ENCODE peak calls at places on chromosomes 16 and 17, in five cellular contexts. One of them, this sample, is unnamed.

GRCh38 chr16:87784812-87785211 is 19.0 kb upstream of the KLHDC4 start:
- DNase-seq in activated T-helper 1 cell treated with anti-CD3 and anti-CD28 coated beads, Interleukin-2, amount 50 U/mL, for 16 hours: no peak
- DNase-seq in GM03348: peak; percentile 51
- DNase-seq in activated CD8-positive, alpha-beta T cell treated with anti-CD3 and anti-CD28 coated beads for 36 hours: no peak
- DNase-seq in activated CD4-positive, alpha-beta T cell treated with anti-CD3 and anti-CD28 coated beads for 36 hours: no peak
- DNase-seq in this sample: no peak

GRCh38 chr17:48728232-48729231 is at the start of gene HOXB13:
- DNase-seq in activated T-helper 1 cell treated with anti-CD3 and anti-CD28 coated beads, Interleukin-2, amount 50 U/mL, for 16 hours: no peak
- DNase-seq in GM03348: peak; percentile 86
- DNase-seq in activated CD8-positive, alpha-beta T cell treated with anti-CD3 and anti-CD28 coated beads for 36 hours: peak; percentile 67
- DNase-seq in activated CD4-positive, alpha-beta T cell treated with anti-CD3 and anti-CD28 coated beads for 36 hours: peak; percentile 70
- DNase-seq in this sample: no peak

GRCh38 chr17:34527908-34528470 is 51.4 kb upstream of the TMEM132E start:
- DNase-seq in activated T-helper 1 cell treated with anti-CD3 and anti-CD28 coated beads, Interleukin-2, amount 50 U/mL, for 16 hours: no peak
- DNase-seq in GM03348: no peak
- DNase-seq in activated CD8-positive, alpha-beta T cell treated with anti-CD3 and anti-CD28 coated beads for 36 hours: peak; percentile 6
- DNase-seq in activated CD4-positive, alpha-beta T cell treated with anti-CD3 and anti-CD28 coated beads for 36 hours: peak; percentile 9
- DNase-seq in this sample: no peak

GRCh38 chr17:309361-309888 is 43.2 kb downstream of the RPH3AL start:
- DNase-seq in activated T-helper 1 cell treated with anti-CD3 and anti-CD28 coated beads, Interleukin-2, amount 50 U/mL, for 16 hours: no peak
- DNase-seq in GM03348: no peak
- DNase-seq in activated CD8-positive, alpha-beta T cell treated with anti-CD3 and anti-CD28 coated beads for 36 hours: peak; percentile 19
- DNase-seq in activated CD4-positive, alpha-beta T cell treated with anti-CD3 and anti-CD28 coated beads for 36 hours: peak; percentile 18
- DNase-seq in this sample: no peak

GRCh38 chr16:3759736-3760135 is 42.4 kb upstream of the TRAP1 start:
- DNase-seq in activated T-helper 1 cell treated with anti-CD3 and anti-CD28 coated beads, Interleukin-2, amount 50 U/mL, for 16 hours: no peak
- DNase-seq in GM03348: no peak
- DNase-seq in activated CD8-positive, alpha-beta T cell treated with anti-CD3 and anti-CD28 coated beads for 36 hours: no peak
- DNase-seq in activated CD4-positive, alpha-beta T cell treated with anti-CD3 and anti-CD28 coated beads for 36 hours: no peak
- DNase-seq in this sample: no peak

GRCh38 chr16:30076276-30076791 is 540 bp downstream of the PPP4C start:
- DNase-seq in activated T-helper 1 cell treated with anti-CD3 and anti-CD28 coated beads, Interleukin-2, amount 50 U/mL, for 16 hours: no peak
- DNase-seq in GM03348: peak; percentile 47
- DNase-seq in activated CD8-positive, alpha-beta T cell treated with anti-CD3 and anti-CD28 coated beads for 36 hours: no peak
- DNase-seq in activated CD4-positive, alpha-beta T cell treated with anti-CD3 and anti-CD28 coated beads for 36 hours: no peak
- DNase-seq in this sample: no peak

GRCh38 chr17:79616801-79617200 is 6.0 kb upstream of the RBFOX3 start:
- DNase-seq in activated T-helper 1 cell treated with anti-CD3 and anti-CD28 coated beads, Interleukin-2, amount 50 U/mL, for 16 hours: no peak
- DNase-seq in GM03348: no peak
- DNase-seq in activated CD8-positive, alpha-beta T cell treated with anti-CD3 and anti-CD28 coated beads for 36 hours: no peak
- DNase-seq in activated CD4-positive, alpha-beta T cell treated with anti-CD3 and anti-CD28 coated beads for 36 hours: no peak
- DNase-seq in this sample: no peak

GRCh38 chr17:48510761-48511604 is 19.8 kb downstream of the HOXB1 start:
- DNase-seq in activated T-helper 1 cell treated with anti-CD3 and anti-CD28 coated beads, Interleukin-2, amount 50 U/mL, for 16 hours: no peak
- DNase-seq in GM03348: peak; percentile 66
- DNase-seq in activated CD8-positive, alpha-beta T cell treated with anti-CD3 and anti-CD28 coated beads for 36 hours: peak; percentile 48
- DNase-seq in activated CD4-positive, alpha-beta T cell treated with anti-CD3 and anti-CD28 coated beads for 36 hours: peak; percentile 59
- DNase-seq in this sample: peak; percentile 75

GRCh38 chr17:39054111-39054645 is 87.0 kb upstream of the FBXO47 start:
- DNase-seq in activated T-helper 1 cell treated with anti-CD3 and anti-CD28 coated beads, Interleukin-2, amount 50 U/mL, for 16 hours: no peak
- DNase-seq in GM03348: no peak
- DNase-seq in activated CD8-positive, alpha-beta T cell treated with anti-CD3 and anti-CD28 coated beads for 36 hours: no peak
- DNase-seq in activated CD4-positive, alpha-beta T cell treated with anti-CD3 and anti-CD28 coated beads for 36 hours: no peak
- DNase-seq in this sample: no peak

GRCh38 chr17:4177732-4178131 is 34.7 kb downstream of the CYB5D2 start:
- DNase-seq in activated T-helper 1 cell treated with anti-CD3 and anti-CD28 coated beads, Interleukin-2, amount 50 U/mL, for 16 hours: no peak
- DNase-seq in GM03348: no peak
- DNase-seq in activated CD8-positive, alpha-beta T cell treated with anti-CD3 and anti-CD28 coated beads for 36 hours: no peak
- DNase-seq in activated CD4-positive, alpha-beta T cell treated with anti-CD3 and anti-CD28 coated beads for 36 hours: peak; percentile 29
- DNase-seq in this sample: no peak

GRCh38 chr17:59890720-59891119 is 2.0 kb downstream of the TUBD1 start:
- DNase-seq in activated T-helper 1 cell treated with anti-CD3 and anti-CD28 coated beads, Interleukin-2, amount 50 U/mL, for 16 hours: no peak
- DNase-seq in GM03348: peak; percentile 15
- DNase-seq in activated CD8-positive, alpha-beta T cell treated with anti-CD3 and anti-CD28 coated beads for 36 hours: no peak
- DNase-seq in activated CD4-positive, alpha-beta T cell treated with anti-CD3 and anti-CD28 coated beads for 36 hours: peak; percentile 13
- DNase-seq in this sample: no peak

GRCh38 chr17:75472119-75472518 is 15.7 kb downstream of the TMEM94 start:
- DNase-seq in activated T-helper 1 cell treated with anti-CD3 and anti-CD28 coated beads, Interleukin-2, amount 50 U/mL, for 16 hours: no peak
- DNase-seq in GM03348: no peak
- DNase-seq in activated CD8-positive, alpha-beta T cell treated with anti-CD3 and anti-CD28 coated beads for 36 hours: no peak
- DNase-seq in activated CD4-positive, alpha-beta T cell treated with anti-CD3 and anti-CD28 coated beads for 36 hours: no peak
- DNase-seq in this sample: no peak

GRCh38 chr17:58246104-58246740 is 7.8 kb downstream of the LPO start:
- DNase-seq in activated T-helper 1 cell treated with anti-CD3 and anti-CD28 coated beads, Interleukin-2, amount 50 U/mL, for 16 hours: no peak
- DNase-seq in GM03348: no peak
- DNase-seq in activated CD8-positive, alpha-beta T cell treated with anti-CD3 and anti-CD28 coated beads for 36 hours: no peak
- DNase-seq in activated CD4-positive, alpha-beta T cell treated with anti-CD3 and anti-CD28 coated beads for 36 hours: no peak
- DNase-seq in this sample: no peak

GRCh38 chr16:84687715-84688114 is 12.1 kb upstream of the USP10 start:
- DNase-seq in activated T-helper 1 cell treated with anti-CD3 and anti-CD28 coated beads, Interleukin-2, amount 50 U/mL, for 16 hours: no peak
- DNase-seq in GM03348: peak; percentile 83
- DNase-seq in activated CD8-positive, alpha-beta T cell treated with anti-CD3 and anti-CD28 coated beads for 36 hours: peak; percentile 20
- DNase-seq in activated CD4-positive, alpha-beta T cell treated with anti-CD3 and anti-CD28 coated beads for 36 hours: peak; percentile 14
- DNase-seq in this sample: peak; percentile 87

GRCh38 chr17:28196637-28197036 is 122.4 kb upstream of the TMEM97 start:
- DNase-seq in activated T-helper 1 cell treated with anti-CD3 and anti-CD28 coated beads, Interleukin-2, amount 50 U/mL, for 16 hours: no peak
- DNase-seq in GM03348: no peak
- DNase-seq in activated CD8-positive, alpha-beta T cell treated with anti-CD3 and anti-CD28 coated beads for 36 hours: no peak
- DNase-seq in activated CD4-positive, alpha-beta T cell treated with anti-CD3 and anti-CD28 coated beads for 36 hours: no peak
- DNase-seq in this sample: no peak

GRCh38 chr17:31404028-31404949 is 12.8 kb downstream of the RAB11FIP4 start:
- DNase-seq in activated T-helper 1 cell treated with anti-CD3 and anti-CD28 coated beads, Interleukin-2, amount 50 U/mL, for 16 hours: no peak
- DNase-seq in GM03348: no peak
- DNase-seq in activated CD8-positive, alpha-beta T cell treated with anti-CD3 and anti-CD28 coated beads for 36 hours: no peak
- DNase-seq in activated CD4-positive, alpha-beta T cell treated with anti-CD3 and anti-CD28 coated beads for 36 hours: no peak
- DNase-seq in this sample: no peak

GRCh38 chr16:14509055-14509454 is 121.0 kb downstream of the PARN start:
- DNase-seq in activated T-helper 1 cell treated with anti-CD3 and anti-CD28 coated beads, Interleukin-2, amount 50 U/mL, for 16 hours: no peak
- DNase-seq in GM03348: peak; percentile 44
- DNase-seq in activated CD8-positive, alpha-beta T cell treated with anti-CD3 and anti-CD28 coated beads for 36 hours: no peak
- DNase-seq in activated CD4-positive, alpha-beta T cell treated with anti-CD3 and anti-CD28 coated beads for 36 hours: no peak
- DNase-seq in this sample: no peak

GRCh38 chr16:3095869-3096268 is 3.2 kb downstream of the ZSCAN10 start:
- DNase-seq in activated T-helper 1 cell treated with anti-CD3 and anti-CD28 coated beads, Interleukin-2, amount 50 U/mL, for 16 hours: no peak
- DNase-seq in GM03348: peak; percentile 41
- DNase-seq in activated CD8-positive, alpha-beta T cell treated with anti-CD3 and anti-CD28 coated beads for 36 hours: peak; percentile 81
- DNase-seq in activated CD4-positive, alpha-beta T cell treated with anti-CD3 and anti-CD28 coated beads for 36 hours: peak; percentile 82
- DNase-seq in this sample: peak; percentile 77

GRCh38 chr16:33059206-33059605 is 134.8 kb upstream of the TP53TG3C start:
- DNase-seq in activated T-helper 1 cell treated with anti-CD3 and anti-CD28 coated beads, Interleukin-2, amount 50 U/mL, for 16 hours: no peak
- DNase-seq in GM03348: no peak
- DNase-seq in activated CD8-positive, alpha-beta T cell treated with anti-CD3 and anti-CD28 coated beads for 36 hours: no peak
- DNase-seq in activated CD4-positive, alpha-beta T cell treated with anti-CD3 and anti-CD28 coated beads for 36 hours: no peak
- DNase-seq in this sample: no peak

GRCh38 chr17:77311371-77311981 is 170.7 kb downstream of the SEC14L1 start:
- DNase-seq in activated T-helper 1 cell treated with anti-CD3 and anti-CD28 coated beads, Interleukin-2, amount 50 U/mL, for 16 hours: no peak
- DNase-seq in GM03348: no peak
- DNase-seq in activated CD8-positive, alpha-beta T cell treated with anti-CD3 and anti-CD28 coated beads for 36 hours: no peak
- DNase-seq in activated CD4-positive, alpha-beta T cell treated with anti-CD3 and anti-CD28 coated beads for 36 hours: no peak
- DNase-seq in this sample: no peak